ENCODE peak calls at places on chromosomes 1 and 21, in five cellular contexts. F is A549, R is K562, G is SK-N-SH, T is GM12878. J is an unnamed sample.

GRCh38 chr1:201404016-201404598 is 5.0 kb upstream of the LAD1 start:
- DNase-seq in F (no peak), R (no peak), G (no peak), T (peak), J (no peak)

GRCh38 chr1:244191581-244191980 is 140.5 kb downstream of the ZBTB18 start:
- DNase-seq in F (no peak), R (no peak), G (no peak), T (no peak), J (no peak)

GRCh38 chr1:196897158-196897828 is 9.4 kb downstream of the CFHR4 start:
- DNase-seq in F (no peak), R (no peak), G (no peak), T (no peak), J (no peak)

GRCh38 chr1:39635871-39636210 is 3.6 kb downstream of the HEYL start:
- DNase-seq in F (no peak), R (no peak), G (no peak), T (no peak), J (no peak)

GRCh38 chr1:24503003-24503751 is 541 bp downstream of the RCAN3 start:
- DNase-seq in F (peak), R (no peak), G (peak), T (no peak), J (no peak)

GRCh38 chr1:47192458-47193384 is 2.9 kb upstream of the PDZK1IP1 start:
- DNase-seq in F (peak), R (peak), G (peak), T (no peak), J (peak)

GRCh38 chr1:202230939-202231645 is 37.5 kb downstream of the LGR6 start:
- DNase-seq in F (no peak), R (no peak), G (no peak), T (no peak), J (no peak)

GRCh38 chr1:245858022-245858421 is 649.1 kb downstream of the SMYD3 start:
- DNase-seq in F (no peak), R (no peak), G (no peak), T (no peak), J (no peak)

DNA sequence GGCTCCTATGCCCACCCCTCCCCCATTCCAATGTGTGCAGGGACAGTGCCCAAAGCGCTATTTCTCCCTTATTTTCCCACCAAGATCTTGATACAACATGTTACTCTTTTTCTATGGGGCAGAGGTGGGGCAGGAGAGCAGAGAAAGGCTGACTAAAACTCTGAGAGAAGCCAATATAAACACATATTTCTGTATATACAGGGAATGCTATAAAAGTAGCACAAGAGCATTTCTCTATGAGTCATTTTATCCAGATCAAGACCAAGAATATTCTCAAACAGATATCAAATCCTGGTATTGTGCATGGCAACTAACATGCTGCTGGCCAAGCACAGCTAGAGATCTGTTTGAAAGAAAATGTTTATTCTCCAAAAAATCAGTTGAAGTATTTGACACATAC is 7.3 kb downstream of the WDR26 start:
- DNase-seq in F (no peak), R (no peak), G (no peak), T (no peak), J (peak)
- TF ChIP-seq RCOR1 in F (no peak), R (no peak), G (no peak), T (no peak), J (no peak)

GRCh38 chr1:64867266-64867665 is 99.1 kb downstream of the JAK1 start:
- DNase-seq in F (no peak), R (no peak), G (no peak), T (no peak), J (peak)

GRCh38 chr1:64866689-64867088 is 99.7 kb downstream of the JAK1 start:
- DNase-seq in F (no peak), R (no peak), G (no peak), T (no peak), J (peak)

GRCh38 chr1:64865105-64865757 is 101.1 kb downstream of the JAK1 start:
- DNase-seq in F (no peak), R (no peak), G (no peak), T (no peak), J (no peak)

GRCh38 chr1:64861611-64862010 is 104.7 kb downstream of the JAK1 start:
- DNase-seq in F (no peak), R (no peak), G (no peak), T (no peak), J (peak)

DNA sequence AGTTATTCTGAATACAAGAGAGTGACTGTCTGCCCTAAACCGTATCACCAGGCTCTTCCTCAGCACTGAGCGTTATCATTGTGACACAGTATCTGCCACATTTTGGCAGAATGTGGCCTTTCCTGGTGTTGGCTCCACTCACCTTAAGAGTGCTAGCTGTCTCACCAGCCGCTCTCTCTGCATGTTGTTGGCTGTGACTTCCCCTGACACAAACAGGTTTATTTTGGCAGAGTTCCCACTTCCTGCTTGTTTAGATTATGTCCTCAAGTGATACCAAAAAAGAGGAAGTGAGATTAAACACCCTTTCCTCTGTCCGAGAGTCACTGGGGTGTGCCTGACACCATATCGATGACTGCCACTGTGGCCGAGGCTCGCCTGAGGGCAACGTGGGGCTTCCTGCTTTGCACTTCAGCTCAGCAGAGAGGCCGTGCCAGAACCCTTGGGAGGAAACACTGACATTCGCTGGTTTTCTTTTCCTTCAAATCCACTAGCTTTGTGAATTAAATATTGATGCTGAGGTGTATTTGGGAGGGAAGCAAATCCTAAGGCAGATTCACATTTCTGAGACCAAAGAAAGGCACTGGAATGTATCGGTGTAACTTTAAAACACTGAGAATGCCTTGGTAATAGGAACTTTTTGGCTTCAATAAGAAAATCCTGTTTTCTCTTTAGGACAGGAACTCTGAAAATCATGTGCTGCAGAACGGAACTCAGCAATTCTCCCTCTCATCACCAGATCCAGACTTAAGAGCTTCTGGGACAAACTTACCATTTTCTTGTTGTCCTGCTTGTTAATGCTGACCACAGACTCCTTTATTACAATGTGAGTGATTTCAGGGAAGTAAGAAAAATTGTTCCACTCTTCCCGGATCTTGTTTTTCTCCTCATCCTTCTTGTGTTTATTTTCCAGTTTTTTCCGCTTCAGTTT is 102.1 kb downstream of the JAK1 start:
- DNase-seq in F (no peak), R (peak), G (no peak), T (peak), J (no peak)
- TF ChIP-seq RCOR1 in F (no peak), R (peak), G (no peak), T (peak), J (no peak)

GRCh38 chr21:39852021-39852721 is 15.1 kb upstream of the PCP4 start:
- DNase-seq in F (no peak), R (no peak), G (no peak), T (no peak), J (no peak)
- TF ChIP-seq RCOR1 in F (no peak), R (no peak), G (no peak), T (no peak), J (no peak)

GRCh38 chr1:236888903-236889302 is 93.8 kb downstream of the MTR start:
- DNase-seq in F (no peak), R (no peak), G (no peak), T (no peak), J (no peak)
- TF ChIP-seq RCOR1 in F (no peak), R (no peak), G (no peak), T (no peak), J (no peak)

DNA sequence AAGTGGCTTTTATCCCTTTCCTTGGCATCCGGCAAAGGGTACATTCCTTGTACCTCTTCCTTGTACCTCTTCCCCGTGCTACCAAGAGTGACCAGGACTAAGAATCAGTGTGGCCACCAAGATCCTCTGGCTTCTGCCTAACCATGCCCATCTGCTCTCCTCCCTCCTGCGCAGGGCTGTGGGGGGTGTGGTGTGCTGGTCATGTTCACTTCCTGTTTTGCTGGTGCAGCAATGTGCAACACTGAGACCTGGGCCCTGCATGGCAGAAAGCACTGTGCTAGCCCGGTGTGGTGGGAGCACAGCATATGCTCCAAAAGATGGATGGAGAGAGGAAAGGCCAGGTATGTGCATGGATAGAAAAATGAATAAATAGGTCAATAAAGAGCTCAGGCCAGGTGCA is 33.3 kb upstream of the TENT5C start:
- DNase-seq in F (no peak), R (no peak), G (no peak), T (no peak), J (no peak)
- TF ChIP-seq RCOR1 in F (no peak), R (no peak), G (no peak), T (no peak), J (no peak)

DNA sequence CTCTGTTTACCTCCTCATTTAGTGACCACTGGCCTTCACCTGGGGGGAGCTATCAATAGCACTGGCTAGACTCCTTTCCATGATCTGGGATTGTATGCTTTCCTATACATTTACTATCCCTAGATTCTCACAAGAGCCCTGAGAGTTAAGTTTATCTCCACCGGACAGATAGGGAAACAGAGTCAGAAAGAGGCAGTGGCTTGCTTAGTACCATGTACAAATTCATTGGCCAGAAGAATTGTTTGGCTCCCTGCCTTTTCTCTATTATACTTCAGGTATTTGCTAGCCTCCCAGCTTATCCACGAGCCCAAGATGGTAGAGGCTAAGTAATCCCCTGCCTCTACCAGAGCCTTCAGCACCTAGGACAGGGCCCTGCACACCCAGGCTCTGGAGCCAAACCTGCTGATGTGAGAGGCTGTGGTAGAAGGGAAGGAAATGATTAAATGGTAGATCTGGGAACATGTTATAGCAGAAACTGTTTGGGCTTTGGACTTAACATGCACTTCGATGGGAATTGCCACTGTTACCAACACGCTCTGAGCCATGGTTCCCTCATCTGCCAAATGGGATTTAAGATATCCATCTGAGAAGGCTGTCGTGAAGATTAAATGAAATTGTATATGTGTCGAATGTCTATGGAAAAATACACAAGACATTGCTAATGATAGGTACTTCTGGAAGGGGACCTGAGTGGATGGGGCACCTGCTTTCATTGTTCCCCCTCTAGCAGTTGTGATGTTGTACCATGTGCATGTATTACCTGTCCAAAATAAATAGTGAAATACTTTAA is 3.1 kb upstream of the BLACAT1 start:
- DNase-seq in F (no peak), R (peak), G (no peak), T (no peak), J (peak)
- TF ChIP-seq RCOR1 in F (no peak), R (peak), G (no peak), T (no peak), J (peak)

DNA sequence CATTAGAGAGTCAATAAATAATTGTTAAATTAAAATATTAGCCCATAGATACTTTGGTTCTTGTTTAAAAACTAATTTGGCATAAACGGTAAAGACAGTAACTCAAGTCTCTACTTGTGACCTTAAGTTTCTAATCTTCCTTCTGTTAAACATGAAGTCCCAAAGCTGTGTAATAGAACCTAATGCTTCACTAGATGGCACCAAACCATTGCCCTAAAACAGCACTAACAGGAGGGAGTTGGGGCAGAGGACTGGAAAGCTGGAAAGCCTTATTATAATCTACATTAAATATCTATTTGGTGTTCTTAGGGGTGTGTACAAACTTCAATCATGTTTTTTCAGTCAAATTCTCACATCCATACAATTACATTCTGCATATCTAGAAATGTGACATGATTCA is 176.6 kb downstream of the OLFM3 start:
- DNase-seq in F (no peak), R (no peak), G (peak), T (no peak), J (peak)
- TF ChIP-seq RCOR1 in F (no peak), R (no peak), G (no peak), T (no peak), J (no peak)

GRCh38 chr1:208988811-208989222 is 594.7 kb upstream of the CAMK1G start:
- DNase-seq in F (no peak), R (no peak), G (peak), T (peak), J (no peak)
- TF ChIP-seq RCOR1 in F (no peak), R (no peak), G (no peak), T (no peak), J (no peak)